ENCODE peak calls at places on chromosomes 11 and 22, in eight cellular contexts. One of them, this sample, is unnamed.
A peak's percentile ranks its signal among the peaks of the same experiment; 100 is the strongest.

GRCh38 chr11:12746593-12747097 is 72.4 kb downstream of the TEAD1 start:
- ATAC-seq in CD4-positive, CD25-positive, alpha-beta regulatory T cell: no peak
- ATAC-seq in heart left ventricle: peak; percentile 83
- ATAC-seq in activated CD8-positive, alpha-beta memory T cell treated with anti-CD3 and anti-CD28 coated beads, Interleukin-2, amount 10 ng/mL, durations not matched to agents 7 days and 5 days: no peak
- ATAC-seq in activated B cell treated with CpG ODN at 0.5 μM for 24 hours: no peak
- ATAC-seq in HCT116: peak; percentile 91
- ATAC-seq in Right ventricle myocardium superior: peak; percentile 60
- ATAC-seq in mucosa of descending colon: no peak
- ATAC-seq in this sample: no peak

GRCh38 chr11:95097209-95097608 is 7.6 kb downstream of the ENDOD1 start:
- ATAC-seq in CD4-positive, CD25-positive, alpha-beta regulatory T cell: no peak
- ATAC-seq in activated CD8-positive, alpha-beta memory T cell treated with anti-CD3 and anti-CD28 coated beads, Interleukin-2, amount 10 ng/mL, durations not matched to agents 7 days and 5 days: no peak
- ATAC-seq in heart left ventricle: no peak
- ATAC-seq in activated B cell treated with CpG ODN at 0.5 μM for 24 hours: no peak
- ATAC-seq in mucosa of descending colon: no peak
- ATAC-seq in Right ventricle myocardium superior: no peak
- ATAC-seq in HCT116: no peak
- ATAC-seq in this sample: no peak

GRCh38 chr22:32119568-32120235 is 39.4 kb downstream of the C22orf42 start:
- ATAC-seq in activated CD8-positive, alpha-beta memory T cell treated with anti-CD3 and anti-CD28 coated beads, Interleukin-2, amount 10 ng/mL, durations not matched to agents 7 days and 5 days: no peak
- ATAC-seq in Right ventricle myocardium superior: peak; percentile 24
- ATAC-seq in heart left ventricle: peak; percentile 35
- ATAC-seq in HCT116: no peak
- ATAC-seq in activated B cell treated with CpG ODN at 0.5 μM for 24 hours: no peak
- ATAC-seq in mucosa of descending colon: peak; percentile 23
- ATAC-seq in CD4-positive, CD25-positive, alpha-beta regulatory T cell: no peak
- ATAC-seq in this sample: no peak

GRCh38 chr22:32204211-32204855 is 540 bp downstream of the RFPL2 start:
- ATAC-seq in activated B cell treated with CpG ODN at 0.5 μM for 24 hours: no peak
- ATAC-seq in CD4-positive, CD25-positive, alpha-beta regulatory T cell: no peak
- ATAC-seq in HCT116: peak; percentile 30
- ATAC-seq in activated CD8-positive, alpha-beta memory T cell treated with anti-CD3 and anti-CD28 coated beads, Interleukin-2, amount 10 ng/mL, durations not matched to agents 7 days and 5 days: peak; percentile 13
- ATAC-seq in mucosa of descending colon: no peak
- ATAC-seq in heart left ventricle: no peak
- ATAC-seq in Right ventricle myocardium superior: no peak
- ATAC-seq in this sample: peak; percentile 46

GRCh38 chr11:967995-968751 is 42.5 kb downstream of the AP2A2 start:
- ATAC-seq in HCT116: no peak
- ATAC-seq in mucosa of descending colon: no peak
- ATAC-seq in activated B cell treated with CpG ODN at 0.5 μM for 24 hours: no peak
- ATAC-seq in activated CD8-positive, alpha-beta memory T cell treated with anti-CD3 and anti-CD28 coated beads, Interleukin-2, amount 10 ng/mL, durations not matched to agents 7 days and 5 days: no peak
- ATAC-seq in Right ventricle myocardium superior: no peak
- ATAC-seq in heart left ventricle: no peak
- ATAC-seq in CD4-positive, CD25-positive, alpha-beta regulatory T cell: no peak
- ATAC-seq in this sample: no peak

GRCh38 chr11:45921561-45922424 is 663 bp upstream of the LARGE2 start:
- ATAC-seq in mucosa of descending colon: peak; percentile 38
- ATAC-seq in Right ventricle myocardium superior: no peak
- ATAC-seq in activated B cell treated with CpG ODN at 0.5 μM for 24 hours: no peak
- ATAC-seq in CD4-positive, CD25-positive, alpha-beta regulatory T cell: no peak
- ATAC-seq in HCT116: peak; percentile 55
- ATAC-seq in heart left ventricle: no peak
- ATAC-seq in activated CD8-positive, alpha-beta memory T cell treated with anti-CD3 and anti-CD28 coated beads, Interleukin-2, amount 10 ng/mL, durations not matched to agents 7 days and 5 days: no peak
- ATAC-seq in this sample: no peak

GRCh38 chr22:23622634-23623033 is 9.5 kb downstream of the DRICH1 start:
- ATAC-seq in CD4-positive, CD25-positive, alpha-beta regulatory T cell: no peak
- ATAC-seq in activated CD8-positive, alpha-beta memory T cell treated with anti-CD3 and anti-CD28 coated beads, Interleukin-2, amount 10 ng/mL, durations not matched to agents 7 days and 5 days: no peak
- ATAC-seq in mucosa of descending colon: no peak
- ATAC-seq in heart left ventricle: no peak
- ATAC-seq in HCT116: no peak
- ATAC-seq in activated B cell treated with CpG ODN at 0.5 μM for 24 hours: no peak
- ATAC-seq in Right ventricle myocardium superior: no peak
- ATAC-seq in this sample: no peak

GRCh38 chr11:115874843-115875242 is 370.6 kb upstream of the CADM1 start:
- ATAC-seq in mucosa of descending colon: no peak
- ATAC-seq in activated B cell treated with CpG ODN at 0.5 μM for 24 hours: no peak
- ATAC-seq in activated CD8-positive, alpha-beta memory T cell treated with anti-CD3 and anti-CD28 coated beads, Interleukin-2, amount 10 ng/mL, durations not matched to agents 7 days and 5 days: no peak
- ATAC-seq in Right ventricle myocardium superior: no peak
- ATAC-seq in CD4-positive, CD25-positive, alpha-beta regulatory T cell: no peak
- ATAC-seq in HCT116: no peak
- ATAC-seq in heart left ventricle: no peak
- ATAC-seq in this sample: peak; percentile 40

GRCh38 chr22:44145544-44145943 is 35.2 kb upstream of the PARVG start:
- ATAC-seq in HCT116: no peak
- ATAC-seq in mucosa of descending colon: no peak
- ATAC-seq in heart left ventricle: peak; percentile 92
- ATAC-seq in activated B cell treated with CpG ODN at 0.5 μM for 24 hours: no peak
- ATAC-seq in Right ventricle myocardium superior: peak; percentile 91
- ATAC-seq in CD4-positive, CD25-positive, alpha-beta regulatory T cell: no peak
- ATAC-seq in activated CD8-positive, alpha-beta memory T cell treated with anti-CD3 and anti-CD28 coated beads, Interleukin-2, amount 10 ng/mL, durations not matched to agents 7 days and 5 days: no peak
- ATAC-seq in this sample: no peak

GRCh38 chr11:69996451-69996850 is 81.7 kb upstream of the ANO1 start:
- ATAC-seq in mucosa of descending colon: no peak
- ATAC-seq in Right ventricle myocardium superior: no peak
- ATAC-seq in activated B cell treated with CpG ODN at 0.5 μM for 24 hours: no peak
- ATAC-seq in heart left ventricle: no peak
- ATAC-seq in HCT116: no peak
- ATAC-seq in CD4-positive, CD25-positive, alpha-beta regulatory T cell: no peak
- ATAC-seq in activated CD8-positive, alpha-beta memory T cell treated with anti-CD3 and anti-CD28 coated beads, Interleukin-2, amount 10 ng/mL, durations not matched to agents 7 days and 5 days: no peak
- ATAC-seq in this sample: no peak

GRCh38 chr11:121525376-121525775 is 72.6 kb upstream of the SORL1-AS1 start:
- ATAC-seq in activated B cell treated with CpG ODN at 0.5 μM for 24 hours: no peak
- ATAC-seq in heart left ventricle: no peak
- ATAC-seq in activated CD8-positive, alpha-beta memory T cell treated with anti-CD3 and anti-CD28 coated beads, Interleukin-2, amount 10 ng/mL, durations not matched to agents 7 days and 5 days: no peak
- ATAC-seq in HCT116: no peak
- ATAC-seq in mucosa of descending colon: no peak
- ATAC-seq in CD4-positive, CD25-positive, alpha-beta regulatory T cell: no peak
- ATAC-seq in Right ventricle myocardium superior: no peak
- ATAC-seq in this sample: no peak

GRCh38 chr22:49530671-49531532 is 296.8 kb downstream of the BRD1 start:
- ATAC-seq in activated CD8-positive, alpha-beta memory T cell treated with anti-CD3 and anti-CD28 coated beads, Interleukin-2, amount 10 ng/mL, durations not matched to agents 7 days and 5 days: no peak
- ATAC-seq in CD4-positive, CD25-positive, alpha-beta regulatory T cell: no peak
- ATAC-seq in Right ventricle myocardium superior: no peak
- ATAC-seq in activated B cell treated with CpG ODN at 0.5 μM for 24 hours: no peak
- ATAC-seq in HCT116: no peak
- ATAC-seq in heart left ventricle: peak; percentile 29
- ATAC-seq in mucosa of descending colon: no peak
- ATAC-seq in this sample: no peak

GRCh38 chr11:2012440-2012839 is 14.8 kb upstream of the H19 start:
- ATAC-seq in HCT116: no peak
- ATAC-seq in activated CD8-positive, alpha-beta memory T cell treated with anti-CD3 and anti-CD28 coated beads, Interleukin-2, amount 10 ng/mL, durations not matched to agents 7 days and 5 days: no peak
- ATAC-seq in heart left ventricle: no peak
- ATAC-seq in activated B cell treated with CpG ODN at 0.5 μM for 24 hours: no peak
- ATAC-seq in CD4-positive, CD25-positive, alpha-beta regulatory T cell: no peak
- ATAC-seq in mucosa of descending colon: no peak
- ATAC-seq in Right ventricle myocardium superior: peak; percentile 22
- ATAC-seq in this sample: no peak

GRCh38 chr22:29207562-29208501 is 2.1 kb downstream of the EMID1 start:
- ATAC-seq in CD4-positive, CD25-positive, alpha-beta regulatory T cell: no peak
- ATAC-seq in HCT116: no peak
- ATAC-seq in Right ventricle myocardium superior: no peak
- ATAC-seq in heart left ventricle: no peak
- ATAC-seq in activated B cell treated with CpG ODN at 0.5 μM for 24 hours: no peak
- ATAC-seq in mucosa of descending colon: no peak
- ATAC-seq in activated CD8-positive, alpha-beta memory T cell treated with anti-CD3 and anti-CD28 coated beads, Interleukin-2, amount 10 ng/mL, durations not matched to agents 7 days and 5 days: no peak
- ATAC-seq in this sample: no peak

GRCh38 chr22:32531955-32532818 is 57.6 kb downstream of the FBXO7 start:
- ATAC-seq in activated CD8-positive, alpha-beta memory T cell treated with anti-CD3 and anti-CD28 coated beads, Interleukin-2, amount 10 ng/mL, durations not matched to agents 7 days and 5 days: no peak
- ATAC-seq in HCT116: no peak
- ATAC-seq in activated B cell treated with CpG ODN at 0.5 μM for 24 hours: no peak
- ATAC-seq in Right ventricle myocardium superior: peak; percentile 32
- ATAC-seq in CD4-positive, CD25-positive, alpha-beta regulatory T cell: no peak
- ATAC-seq in mucosa of descending colon: peak; percentile 3
- ATAC-seq in heart left ventricle: peak; percentile 84
- ATAC-seq in this sample: no peak

GRCh38 chr11:122146475-122146874 is 30.5 kb upstream of the BLID start:
- ATAC-seq in Right ventricle myocardium superior: no peak
- ATAC-seq in mucosa of descending colon: no peak
- ATAC-seq in heart left ventricle: no peak
- ATAC-seq in CD4-positive, CD25-positive, alpha-beta regulatory T cell: no peak
- ATAC-seq in activated CD8-positive, alpha-beta memory T cell treated with anti-CD3 and anti-CD28 coated beads, Interleukin-2, amount 10 ng/mL, durations not matched to agents 7 days and 5 days: no peak
- ATAC-seq in activated B cell treated with CpG ODN at 0.5 μM for 24 hours: no peak
- ATAC-seq in HCT116: peak; percentile 48
- ATAC-seq in this sample: no peak

GRCh38 chr11:114262681-114263509 is 33.3 kb upstream of the NNMT start:
- ATAC-seq in Right ventricle myocardium superior: peak; percentile 27
- ATAC-seq in activated CD8-positive, alpha-beta memory T cell treated with anti-CD3 and anti-CD28 coated beads, Interleukin-2, amount 10 ng/mL, durations not matched to agents 7 days and 5 days: peak; percentile 65
- ATAC-seq in mucosa of descending colon: peak; percentile 43
- ATAC-seq in heart left ventricle: peak; percentile 51
- ATAC-seq in HCT116: peak; percentile 87
- ATAC-seq in CD4-positive, CD25-positive, alpha-beta regulatory T cell: peak; percentile 48
- ATAC-seq in activated B cell treated with CpG ODN at 0.5 μM for 24 hours: no peak
- ATAC-seq in this sample: no peak

GRCh38 chr22:46202897-46203589 is 47.0 kb downstream of the CDPF1 start:
- ATAC-seq in mucosa of descending colon: peak; percentile 85
- ATAC-seq in heart left ventricle: no peak
- ATAC-seq in activated CD8-positive, alpha-beta memory T cell treated with anti-CD3 and anti-CD28 coated beads, Interleukin-2, amount 10 ng/mL, durations not matched to agents 7 days and 5 days: no peak
- ATAC-seq in activated B cell treated with CpG ODN at 0.5 μM for 24 hours: no peak
- ATAC-seq in CD4-positive, CD25-positive, alpha-beta regulatory T cell: no peak
- ATAC-seq in Right ventricle myocardium superior: no peak
- ATAC-seq in HCT116: no peak
- ATAC-seq in this sample: no peak

GRCh38 chr11:104432981-104433380 is 269.0 kb upstream of the PDGFD start:
- ATAC-seq in activated CD8-positive, alpha-beta memory T cell treated with anti-CD3 and anti-CD28 coated beads, Interleukin-2, amount 10 ng/mL, durations not matched to agents 7 days and 5 days: no peak
- ATAC-seq in mucosa of descending colon: no peak
- ATAC-seq in activated B cell treated with CpG ODN at 0.5 μM for 24 hours: no peak
- ATAC-seq in Right ventricle myocardium superior: no peak
- ATAC-seq in CD4-positive, CD25-positive, alpha-beta regulatory T cell: no peak
- ATAC-seq in heart left ventricle: no peak
- ATAC-seq in HCT116: no peak
- ATAC-seq in this sample: no peak

GRCh38 chr11:68181719-68182451 is 31.2 kb downstream of the KMT5B start:
- ATAC-seq in CD4-positive, CD25-positive, alpha-beta regulatory T cell: no peak
- ATAC-seq in heart left ventricle: no peak
- ATAC-seq in HCT116: no peak
- ATAC-seq in mucosa of descending colon: no peak
- ATAC-seq in activated CD8-positive, alpha-beta memory T cell treated with anti-CD3 and anti-CD28 coated beads, Interleukin-2, amount 10 ng/mL, durations not matched to agents 7 days and 5 days: no peak
- ATAC-seq in activated B cell treated with CpG ODN at 0.5 μM for 24 hours: no peak
- ATAC-seq in Right ventricle myocardium superior: no peak
- ATAC-seq in this sample: no peak

GRCh38 chr11:10920205-10920604 is 62.4 kb upstream of the ZBED5 start:
- ATAC-seq in CD4-positive, CD25-positive, alpha-beta regulatory T cell: no peak
- ATAC-seq in Right ventricle myocardium superior: no peak
- ATAC-seq in heart left ventricle: no peak
- ATAC-seq in mucosa of descending colon: no peak
- ATAC-seq in HCT116: no peak
- ATAC-seq in activated B cell treated with CpG ODN at 0.5 μM for 24 hours: no peak
- ATAC-seq in activated CD8-positive, alpha-beta memory T cell treated with anti-CD3 and anti-CD28 coated beads, Interleukin-2, amount 10 ng/mL, durations not matched to agents 7 days and 5 days: peak; percentile 33
- ATAC-seq in this sample: no peak

GRCh38 chr11:84634309-84634708 is 992.8 kb downstream of the DLG2 start:
- ATAC-seq in mucosa of descending colon: peak; percentile 60
- ATAC-seq in activated B cell treated with CpG ODN at 0.5 μM for 24 hours: no peak
- ATAC-seq in HCT116: no peak
- ATAC-seq in heart left ventricle: no peak
- ATAC-seq in CD4-positive, CD25-positive, alpha-beta regulatory T cell: no peak
- ATAC-seq in Right ventricle myocardium superior: no peak
- ATAC-seq in activated CD8-positive, alpha-beta memory T cell treated with anti-CD3 and anti-CD28 coated beads, Interleukin-2, amount 10 ng/mL, durations not matched to agents 7 days and 5 days: no peak
- ATAC-seq in this sample: no peak

This sample was measured in activated T-helper 17 cell treated with anti-CD3 and anti-CD28 coated beads, Interleukin-2, amount 50 U/mL, for 72 hours.